ENCODE peak calls at places on chromosomes 6 and 20, in eight cellular contexts. G is PC-3, E is AG04450, I is cardiac muscle cell, B is cardiac fibroblast, Y is GM23338, T is MM.1S, V is tibial nerve. K is an unnamed sample.

GRCh38 chr20:25078662-25079061 is 3.3 kb downstream of the VSX1 start:
- DNase-seq in G (no peak), E (no peak), I (no peak), B (no peak), Y (no peak), T (no peak), V (no peak), K (peak)

GRCh38 chr20:24977797-24978196 is 14.8 kb downstream of the APMAP start:
- DNase-seq in G (no peak), E (no peak), I (no peak), B (no peak), Y (no peak), T (no peak), V (no peak), K (no peak)

GRCh38 chr20:32685541-32686529 is 12.1 kb upstream of the C20orf203 start:
- DNase-seq in G (no peak), E (peak), I (peak), B (peak), Y (no peak), T (no peak), V (peak), K (no peak)

GRCh38 chr6:111715321-111715720 is 109.6 kb upstream of the TRAF3IP2 start:
- DNase-seq in G (no peak), E (no peak), I (no peak), B (no peak), Y (no peak), T (no peak), V (no peak), K (no peak)

GRCh38 chr6:110180228-110181008 is at the start of gene CDC40:
- DNase-seq in G (no peak), E (no peak), I (no peak), B (no peak), Y (no peak), T (no peak), V (peak), K (peak)

GRCh38 chr20:63431944-63432343 is 40.5 kb downstream of the KCNQ2 start:
- DNase-seq in G (peak), E (no peak), I (no peak), B (no peak), Y (no peak), T (no peak), V (no peak), K (no peak)

GRCh38 chr6:113694278-113695077 is 162.7 kb upstream of the MARCKS start:
- DNase-seq in G (peak), E (no peak), I (peak), B (peak), Y (no peak), T (no peak), V (no peak), K (no peak)

GRCh38 chr20:41427833-41428232 is 61.2 kb upstream of the EMILIN3 start:
- DNase-seq in G (no peak), E (no peak), I (no peak), B (no peak), Y (no peak), T (no peak), V (no peak), K (no peak)

GRCh38 chr20:19901226-19901625 is 115.9 kb upstream of the NAA20 start:
- DNase-seq in G (peak), E (no peak), I (no peak), B (peak), Y (no peak), T (no peak), V (no peak), K (no peak)

GRCh38 chr20:2652724-2653510 is 485 bp downstream of the NOP56 start:
- DNase-seq in G (no peak), E (no peak), I (no peak), B (no peak), Y (peak), T (peak), V (peak), K (no peak)

GRCh38 chr6:88494401-88495140 is 328.4 kb upstream of the CNR1 start:
- DNase-seq in G (no peak), E (no peak), I (no peak), B (no peak), Y (no peak), T (no peak), V (no peak), K (no peak)

GRCh38 chr6:46186583-46186982 is 15.8 kb upstream of the ENPP5 start:
- DNase-seq in G (peak), E (no peak), I (no peak), B (no peak), Y (no peak), T (no peak), V (no peak), K (no peak)

GRCh38 chr6:7140631-7141366 is 33.0 kb downstream of the RREB1 start:
- DNase-seq in G (peak), E (no peak), I (peak), B (peak), Y (peak), T (peak), V (peak), K (peak)

GRCh38 chr6:3885262-3886036 is 36.3 kb downstream of the FAM50B start:
- DNase-seq in G (peak), E (no peak), I (no peak), B (peak), Y (peak), T (no peak), V (no peak), K (no peak)

GRCh38 chr20:41029150-41029872 is 689 bp downstream of the TOP1 start:
- DNase-seq in G (no peak), E (no peak), I (no peak), B (peak), Y (peak), T (no peak), V (no peak), K (peak)

GRCh38 chr6:138491020-138491419 is 8.3 kb downstream of the NHSL1 start:
- DNase-seq in G (no peak), E (no peak), I (no peak), B (no peak), Y (no peak), T (no peak), V (no peak), K (no peak)

GRCh38 chr6:71383891-71384489 is 95.4 kb downstream of the OGFRL1 start:
- DNase-seq in G (peak), E (no peak), I (peak), B (peak), Y (peak), T (peak), V (no peak), K (no peak)

GRCh38 chr6:143940011-143940597 is 68.0 kb downstream of the PLAGL1 start:
- DNase-seq in G (peak), E (no peak), I (peak), B (peak), Y (peak), T (peak), V (peak), K (no peak)

GRCh38 chr6:11236351-11236750 is 3.9 kb upstream of the NEDD9 start:
- DNase-seq in G (no peak), E (no peak), I (no peak), B (no peak), Y (no peak), T (no peak), V (no peak), K (no peak)

GRCh38 chr6:127855542-127856159 is 45.2 kb downstream of the THEMIS start:
- DNase-seq in G (peak), E (no peak), I (peak), B (peak), Y (peak), T (peak), V (no peak), K (no peak)

GRCh38 chr6:107539409-107539808 is 49.5 kb downstream of the SOBP start:
- DNase-seq in G (no peak), E (no peak), I (no peak), B (no peak), Y (no peak), T (no peak), V (no peak), K (no peak)

GRCh38 chr6:159110013-159110412 is 59.2 kb upstream of the FNDC1 start:
- DNase-seq in G (peak), E (no peak), I (peak), B (peak), Y (peak), T (no peak), V (no peak), K (peak)

GRCh38 chr6:120431841-120432240 is 902.4 kb downstream of the TBC1D32 start:
- DNase-seq in G (no peak), E (no peak), I (no peak), B (no peak), Y (no peak), T (no peak), V (no peak), K (no peak)
- TF ChIP-seq CTCF in G (no peak), E (no peak), I (no peak), B (no peak), Y (no peak), T (no peak), V (no peak), K (no peak)

GRCh38 chr6:34075906-34076305 is 70.0 kb downstream of the GRM4 start:
- DNase-seq in G (no peak), E (no peak), I (no peak), B (no peak), Y (no peak), T (no peak), V (no peak), K (no peak)
- TF ChIP-seq CTCF in G (no peak), E (no peak), I (no peak), B (no peak), Y (no peak), T (no peak), V (no peak), K (no peak)

DNA sequence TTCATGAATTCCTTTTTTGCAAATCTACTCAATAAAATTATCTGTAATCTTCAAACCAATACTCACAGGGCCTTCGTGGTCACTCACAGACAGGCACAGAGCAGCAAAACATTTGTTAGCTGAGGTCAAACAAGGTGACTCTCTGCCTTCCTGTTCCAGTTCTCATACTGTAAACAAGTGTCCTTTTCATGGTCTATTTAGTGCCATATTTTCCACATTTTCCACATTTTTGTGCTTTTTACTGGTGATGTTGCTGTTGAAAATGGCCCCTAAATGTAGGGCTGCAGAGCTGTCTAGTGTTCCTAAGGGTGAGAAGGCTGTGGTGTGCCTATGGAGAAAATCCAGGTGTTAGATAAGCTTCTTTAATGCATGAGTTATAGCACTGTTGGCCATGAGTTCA is 133.1 kb upstream of the COL21A1 start:
- DNase-seq in G (no peak), E (no peak), I (no peak), B (no peak), Y (no peak), T (no peak), V (no peak), K (no peak)
- TF ChIP-seq CTCF in G (no peak), E (no peak), I (no peak), B (no peak), Y (no peak), T (no peak), V (no peak), K (no peak)

GRCh38 chr6:80523531-80523970 is 417.1 kb downstream of the BCKDHB start:
- DNase-seq in G (no peak), E (no peak), I (no peak), B (peak), Y (peak), T (no peak), V (no peak), K (no peak)
- TF ChIP-seq CTCF in G (no peak), E (no peak), I (peak), B (peak), Y (peak), T (no peak), V (no peak), K (peak)

DNA sequence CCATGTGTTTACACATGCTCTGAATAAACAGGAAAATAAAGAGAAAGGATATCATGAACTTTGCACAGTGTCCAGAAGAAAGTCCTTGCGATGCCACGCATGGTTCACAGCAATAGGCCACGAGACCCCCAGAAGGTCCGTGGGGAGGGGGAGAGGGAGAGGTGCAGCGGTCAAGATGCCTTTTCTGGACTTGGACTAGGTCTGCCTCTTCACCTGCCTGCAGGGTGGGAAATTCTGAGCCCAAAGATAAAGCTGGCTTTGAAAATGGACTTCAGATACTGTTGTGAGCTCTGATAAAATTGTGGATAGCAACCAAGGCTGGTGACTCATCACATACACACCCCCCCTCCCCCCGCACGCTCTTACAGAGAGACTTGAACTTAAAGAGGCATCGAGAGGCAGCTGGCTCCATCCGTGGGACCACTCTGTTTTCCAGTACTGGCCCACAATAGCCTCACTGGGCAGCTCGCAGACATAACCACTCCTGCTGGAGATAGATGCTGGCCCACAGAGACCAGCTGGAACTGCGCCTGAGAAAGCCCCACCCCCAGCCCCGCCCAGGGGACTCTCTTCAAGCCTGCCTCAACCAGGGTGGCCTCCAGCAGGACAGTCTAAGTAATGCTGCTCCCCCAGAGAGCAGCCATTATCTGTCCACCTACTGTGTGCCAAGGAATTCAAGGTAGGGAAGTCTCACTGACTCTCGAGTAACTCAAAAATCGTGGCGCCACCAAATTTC is 21.2 kb upstream of the NFATC2 start:
- DNase-seq in G (peak), E (peak), I (peak), B (peak), Y (peak), T (no peak), V (peak), K (no peak)
- TF ChIP-seq CTCF in G (no peak), E (no peak), I (no peak), B (peak), Y (no peak), T (no peak), V (no peak), K (peak)

DNA sequence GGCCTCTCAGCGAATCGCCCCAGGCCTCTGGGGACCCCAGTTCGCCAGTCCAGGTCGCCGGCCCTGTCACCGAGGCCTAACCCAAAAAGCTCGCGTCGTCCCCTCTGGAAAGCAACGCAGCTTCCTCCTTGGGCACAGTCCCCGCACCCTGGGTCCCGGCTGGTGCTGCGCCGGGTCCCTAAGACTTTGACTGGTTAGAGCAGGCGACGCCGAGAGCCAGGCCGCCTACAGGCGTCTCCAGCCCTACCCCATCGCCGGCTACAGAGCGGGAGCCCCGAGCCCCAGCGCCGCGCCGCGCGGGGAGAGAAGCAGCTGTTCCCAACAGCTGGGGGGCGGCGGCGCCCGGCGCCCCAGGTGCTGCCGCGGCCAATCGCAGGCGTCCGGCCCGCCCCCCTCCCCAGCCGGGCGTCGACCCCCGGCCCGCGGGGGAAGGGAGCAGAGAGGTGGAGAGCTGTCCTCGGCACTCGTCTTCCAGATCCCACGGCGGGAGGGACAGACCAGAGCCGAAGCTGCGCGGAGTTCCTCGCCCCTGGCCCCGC is 540 bp upstream of the RBM24 start:
- DNase-seq in G (no peak), E (no peak), I (peak), B (no peak), Y (peak), T (no peak), V (peak), K (peak)
- TF ChIP-seq CTCF in G (no peak), E (peak), I (peak), B (peak), Y (no peak), T (no peak), V (peak), K (peak)

GRCh38 chr6:25026723-25027122 is 91.0 kb upstream of the RIPOR2 start:
- DNase-seq in G (no peak), E (no peak), I (no peak), B (no peak), Y (no peak), T (peak), V (no peak), K (no peak)
- TF ChIP-seq CTCF in G (peak), E (no peak), I (no peak), B (no peak), Y (peak), T (no peak), V (no peak), K (no peak)

GRCh38 chr6:73943930-73944652 is 248.1 kb downstream of the CD109 start:
- DNase-seq in G (no peak), E (no peak), I (no peak), B (peak), Y (no peak), T (no peak), V (no peak), K (no peak)

GRCh38 chr6:73941892-73942291 is 245.9 kb downstream of the CD109 start:
- DNase-seq in G (no peak), E (no peak), I (no peak), B (no peak), Y (no peak), T (no peak), V (no peak), K (no peak)

GRCh38 chr6:73937805-73938204 is 241.8 kb downstream of the CD109 start:
- DNase-seq in G (no peak), E (no peak), I (no peak), B (no peak), Y (no peak), T (no peak), V (no peak), K (no peak)

GRCh38 chr6:73943401-73943800 is 247.4 kb downstream of the CD109 start:
- DNase-seq in G (no peak), E (no peak), I (no peak), B (no peak), Y (no peak), T (no peak), V (no peak), K (no peak)

DNA sequence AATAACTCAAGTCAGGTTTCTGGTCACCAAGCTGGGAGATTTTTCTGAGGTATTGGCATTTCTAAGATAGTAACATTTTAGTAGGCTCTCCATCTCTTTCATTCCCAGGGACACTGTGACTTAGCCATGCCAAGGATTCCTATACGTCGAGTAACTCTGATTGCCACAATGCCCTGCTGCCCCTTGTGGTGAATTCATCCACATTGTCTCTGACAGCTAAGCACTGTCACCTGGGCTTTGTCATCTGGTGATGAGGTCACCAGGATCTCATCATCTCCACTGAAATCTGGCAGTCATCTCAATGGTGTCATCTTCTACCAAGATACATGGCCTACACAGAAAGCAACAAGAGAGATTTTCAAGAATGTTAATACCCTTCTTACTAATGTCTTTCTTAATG is 246.6 kb downstream of the CD109 start:
- DNase-seq in G (peak), E (peak), I (no peak), B (peak), Y (peak), T (no peak), V (no peak), K (no peak)
- TF ChIP-seq CTCF in G (peak), E (no peak), I (no peak), B (peak), Y (peak), T (no peak), V (no peak), K (no peak)

GRCh38 chr6:1611322-1611571 is 1.5 kb downstream of the FOXC1 start:
- DNase-seq in G (peak), E (no peak), I (peak), B (peak), Y (peak), T (no peak), V (no peak), K (no peak)
- TF ChIP-seq CTCF in G (no peak), E (peak), I (peak), B (peak), Y (peak), T (no peak), V (peak), K (no peak)

GRCh38 chr6:35757461-35758123 is 18.8 kb upstream of the CLPSL2 start:
- DNase-seq in G (peak), E (no peak), I (peak), B (peak), Y (peak), T (no peak), V (no peak), K (no peak)
- TF ChIP-seq CTCF in G (peak), E (peak), I (peak), B (peak), Y (peak), T (peak), V (no peak), K (peak)